ENCODE peak calls at places on chromosomes 4 and X, in six cellular contexts. One of them, this sample, is unnamed.

GRCh38 chrX:40189018-40189417 is 91.3 kb upstream of the BCOR start:
- DNase-seq in GM23248: peak
- DNase-seq in PC-9: no peak
- DNase-seq in hypothalamus: no peak
- DNase-seq in nephron progenitor cell: no peak
- DNase-seq in HT-29: no peak
- DNase-seq in this sample: no peak

GRCh38 chrX:44978976-44979375 is 106.0 kb downstream of the KDM6A start:
- DNase-seq in GM23248: no peak
- DNase-seq in PC-9: no peak
- DNase-seq in hypothalamus: no peak
- DNase-seq in nephron progenitor cell: no peak
- DNase-seq in HT-29: no peak
- DNase-seq in this sample: no peak

GRCh38 chrX:134146493-134146892 is 90.5 kb upstream of the CCDC160 start:
- DNase-seq in GM23248: no peak
- DNase-seq in PC-9: no peak
- DNase-seq in hypothalamus: no peak
- DNase-seq in nephron progenitor cell: peak
- DNase-seq in HT-29: no peak
- DNase-seq in this sample: no peak

GRCh38 chrX:140710710-140711109 is 1.2 kb downstream of the LINC00632 start:
- DNase-seq in GM23248: peak
- DNase-seq in PC-9: no peak
- DNase-seq in hypothalamus: peak
- DNase-seq in nephron progenitor cell: peak
- DNase-seq in HT-29: no peak
- DNase-seq in this sample: no peak

GRCh38 chr4:19729873-19730735 is 521.6 kb upstream of the SLIT2 start:
- DNase-seq in GM23248: peak
- DNase-seq in PC-9: no peak
- DNase-seq in hypothalamus: no peak
- DNase-seq in nephron progenitor cell: no peak
- DNase-seq in HT-29: no peak
- DNase-seq in this sample: no peak

GRCh38 chr4:173990879-173991231 is 292.6 kb downstream of the FBXO8 start:
- DNase-seq in GM23248: no peak
- DNase-seq in PC-9: no peak
- DNase-seq in hypothalamus: no peak
- DNase-seq in nephron progenitor cell: peak
- DNase-seq in HT-29: no peak
- DNase-seq in this sample: no peak

GRCh38 chr4:76571274-76571673 is 136.2 kb downstream of the SHROOM3 start:
- DNase-seq in GM23248: no peak
- DNase-seq in PC-9: no peak
- DNase-seq in hypothalamus: no peak
- DNase-seq in nephron progenitor cell: no peak
- DNase-seq in HT-29: no peak
- DNase-seq in this sample: no peak

GRCh38 chr4:154588198-154588597 is 2.3 kb downstream of the FGA start:
- DNase-seq in GM23248: no peak
- DNase-seq in PC-9: no peak
- DNase-seq in hypothalamus: no peak
- DNase-seq in nephron progenitor cell: no peak
- DNase-seq in HT-29: no peak
- DNase-seq in this sample: no peak

GRCh38 chr4:153520871-153521329 is 54.7 kb downstream of the TMEM131L start:
- DNase-seq in GM23248: no peak
- DNase-seq in PC-9: no peak
- DNase-seq in hypothalamus: no peak
- DNase-seq in nephron progenitor cell: no peak
- DNase-seq in HT-29: no peak
- DNase-seq in this sample: no peak

GRCh38 chr4:110296892-110297291 is 98.5 kb upstream of the ELOVL6 start:
- DNase-seq in GM23248: no peak
- DNase-seq in PC-9: peak
- DNase-seq in hypothalamus: no peak
- DNase-seq in nephron progenitor cell: no peak
- DNase-seq in HT-29: no peak
- DNase-seq in this sample: no peak

GRCh38 chr4:165308606-165309005 is 18.9 kb upstream of the MSMO1 start:
- DNase-seq in GM23248: peak
- DNase-seq in PC-9: no peak
- DNase-seq in hypothalamus: no peak
- DNase-seq in nephron progenitor cell: no peak
- DNase-seq in HT-29: no peak
- DNase-seq in this sample: no peak

GRCh38 chr4:55730143-55730931 is 89.3 kb upstream of the EXOC1L start:
- DNase-seq in GM23248: no peak
- DNase-seq in PC-9: no peak
- DNase-seq in hypothalamus: no peak
- DNase-seq in nephron progenitor cell: no peak
- DNase-seq in HT-29: peak
- DNase-seq in this sample: no peak

GRCh38 chrX:147476008-147476407 is 435.7 kb upstream of the FMR1 start:
- DNase-seq in GM23248: peak
- DNase-seq in PC-9: no peak
- DNase-seq in hypothalamus: no peak
- DNase-seq in nephron progenitor cell: peak
- DNase-seq in HT-29: peak
- DNase-seq in this sample: no peak

GRCh38 chrX:50448565-50448964 is 22.1 kb downstream of the DGKK start:
- DNase-seq in GM23248: peak
- DNase-seq in PC-9: peak
- DNase-seq in hypothalamus: no peak
- DNase-seq in nephron progenitor cell: no peak
- DNase-seq in HT-29: peak
- DNase-seq in this sample: no peak

GRCh38 chr4:154622598-154622997 is 10.1 kb upstream of the FGG start:
- DNase-seq in GM23248: peak
- DNase-seq in PC-9: peak
- DNase-seq in hypothalamus: no peak
- DNase-seq in nephron progenitor cell: peak
- DNase-seq in HT-29: peak
- DNase-seq in this sample: no peak

GRCh38 chr4:184153781-184154542 is 63.7 kb downstream of the ENPP6 start:
- DNase-seq in GM23248: no peak
- DNase-seq in PC-9: no peak
- DNase-seq in hypothalamus: no peak
- DNase-seq in nephron progenitor cell: no peak
- DNase-seq in HT-29: no peak
- DNase-seq in this sample: no peak

GRCh38 chrX:65586491-65586890 is 51.9 kb upstream of the LAS1L start:
- DNase-seq in GM23248: peak
- DNase-seq in PC-9: no peak
- DNase-seq in hypothalamus: no peak
- DNase-seq in nephron progenitor cell: no peak
- DNase-seq in HT-29: no peak
- DNase-seq in this sample: no peak

GRCh38 chr4:139039044-139039443 is 23.5 kb downstream of the NOCT start:
- DNase-seq in GM23248: no peak
- DNase-seq in PC-9: no peak
- DNase-seq in hypothalamus: no peak
- DNase-seq in nephron progenitor cell: no peak
- DNase-seq in HT-29: no peak
- DNase-seq in this sample: no peak

GRCh38 chr4:119490335-119490734 is 138.3 kb downstream of the PDE5A start:
- DNase-seq in GM23248: peak
- DNase-seq in PC-9: no peak
- DNase-seq in hypothalamus: no peak
- DNase-seq in nephron progenitor cell: no peak
- DNase-seq in HT-29: peak
- DNase-seq in this sample: no peak

GRCh38 chr4:8472689-8473197 is 32.2 kb downstream of the TRMT44 start:
- DNase-seq in GM23248: peak
- DNase-seq in PC-9: peak
- DNase-seq in hypothalamus: no peak
- DNase-seq in nephron progenitor cell: peak
- DNase-seq in HT-29: no peak
- DNase-seq in this sample: peak

GRCh38 chr4:617644-618330 is 7.6 kb upstream of the PDE6B start:
- DNase-seq in GM23248: no peak
- DNase-seq in PC-9: peak
- DNase-seq in hypothalamus: no peak
- DNase-seq in nephron progenitor cell: no peak
- DNase-seq in HT-29: peak
- DNase-seq in this sample: no peak

GRCh38 chr4:38078590-38079381 is 118.6 kb downstream of the PTTG2 start:
- DNase-seq in GM23248: peak
- DNase-seq in PC-9: peak
- DNase-seq in hypothalamus: no peak
- DNase-seq in nephron progenitor cell: no peak
- DNase-seq in HT-29: peak
- DNase-seq in this sample: peak